ENCODE peak calls at places on chromosome 22, in eight cellular contexts. P is RWPE2, R is Peyer's patch, U is BJ, N is skeletal muscle cell, S is GM06990, O is SK-N-SH, L is cardiac fibroblast. Y is an unnamed sample.
A peak's percentile ranks its signal among the peaks of the same experiment; 100 is the strongest.

GRCh38 chr22:21069375-21069774 is 23.6 kb downstream of the LRRC74B start:
- DNase-seq in P (no peak), R (no peak), U (no peak), N (no peak), S (no peak), O (no peak), L (no peak), Y (no peak)

GRCh38 chr22:17828502-17829080 is 54.3 kb upstream of the BID start:
- DNase-seq in P (no peak), R (no peak), U (no peak), N (no peak), S (no peak), O (no peak), L (no peak), Y (no peak)

GRCh38 chr22:41488596-41489385 is 19.9 kb downstream of the ACO2 start:
- DNase-seq in P (no peak), R (no peak), U (no peak), N (no peak), S (no peak), O (no peak), L (no peak), Y (no peak)

GRCh38 chr22:38681784-38682335 is at the start of gene TOMM22:
- DNase-seq in P (peak; percentile 86), R (peak; percentile 83), U (no peak), N (peak; percentile 53), S (peak; percentile 92), O (peak; percentile 91), L (peak; percentile 89), Y (peak; percentile 72)

GRCh38 chr22:49853981-49854791 is 542 bp downstream of the ZBED4 start:
- DNase-seq in P (no peak), R (no peak), U (no peak), N (no peak), S (peak; percentile 44), O (peak; percentile 59), L (peak; percentile 31), Y (no peak)

GRCh38 chr22:25357056-25357455 is 137.6 kb downstream of the CRYBB2 start:
- DNase-seq in P (no peak), R (no peak), U (no peak), N (no peak), S (no peak), O (no peak), L (no peak), Y (no peak)

GRCh38 chr22:19549428-19549827 is 25.2 kb upstream of the CLDN5 start:
- DNase-seq in P (no peak), R (no peak), U (no peak), N (no peak), S (no peak), O (no peak), L (no peak), Y (no peak)

GRCh38 chr22:49574861-49575702 is 252.6 kb downstream of the BRD1 start:
- DNase-seq in P (peak; percentile 38), R (no peak), U (no peak), N (no peak), S (no peak), O (peak; percentile 9), L (no peak), Y (no peak)

GRCh38 chr22:24146190-24146616 is 35.1 kb upstream of the SUSD2 start:
- DNase-seq in P (no peak), R (peak; percentile 86), U (peak; percentile 50), N (peak; percentile 71), S (no peak), O (peak; percentile 50), L (peak; percentile 72), Y (peak; percentile 78)

GRCh38 chr22:36770116-36770945 is 5.6 kb downstream of the IFT27 start:
- DNase-seq in P (peak; percentile 50), R (no peak), U (no peak), N (no peak), S (no peak), O (no peak), L (no peak), Y (no peak)
- H3K4me3 ChIP-seq in P (no peak overlapping the region), R (no peak overlapping the region), U (no peak overlapping the region), N (no peak overlapping the region), S (no peak overlapping the region), O (no peak overlapping the region), L (no peak overlapping the region), Y (no peak overlapping the region)

GRCh38 chr22:37299969-37300509 is 17.7 kb downstream of the CYTH4 start:
- DNase-seq in P (no peak), R (no peak), U (no peak), N (no peak), S (no peak), O (no peak), L (no peak), Y (no peak)
- H3K4me3 ChIP-seq in P (no peak overlapping the region), R (no peak overlapping the region), U (no peak overlapping the region), N (no peak overlapping the region), S (no peak overlapping the region), O (no peak overlapping the region), L (no peak overlapping the region), Y (no peak overlapping the region)

GRCh38 chr22:45802074-45802473 is 130.4 kb downstream of the ATXN10 start:
- DNase-seq in P (no peak), R (no peak), U (no peak), N (no peak), S (no peak), O (no peak), L (no peak), Y (no peak)
- H3K4me3 ChIP-seq in P (no peak overlapping the region), R (no peak overlapping the region), U (no peak overlapping the region), N (no peak overlapping the region), S (no peak overlapping the region), O (no peak overlapping the region), L (no peak overlapping the region), Y (no peak overlapping the region)

DNA sequence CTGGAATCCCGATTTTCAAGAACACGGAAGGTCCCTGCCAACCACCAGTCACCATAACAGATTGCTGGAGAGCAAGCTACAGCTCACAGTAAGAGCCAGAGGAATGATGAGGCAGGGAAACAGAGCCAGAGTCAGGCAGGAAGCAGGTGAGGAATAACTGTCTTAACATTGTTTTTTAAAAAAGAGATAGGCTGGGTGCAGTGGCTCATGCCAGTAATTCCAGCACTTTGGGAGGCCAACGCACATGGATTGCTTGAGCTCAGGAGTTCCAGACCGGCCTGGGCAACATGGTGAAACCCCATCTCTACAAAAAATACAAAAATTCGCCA is 13.5 kb upstream of the CASTOR1 start:
- DNase-seq in P (no peak), R (no peak), U (no peak), N (no peak), S (no peak), O (no peak), L (no peak), Y (no peak)
- H3K4me3 ChIP-seq in P (no peak overlapping the region), R (no peak overlapping the region), U (no peak overlapping the region), N (no peak overlapping the region), S (no peak overlapping the region), O (no peak overlapping the region), L (no peak overlapping the region), Y (peak overlapping the region; percentile 1)

DNA sequence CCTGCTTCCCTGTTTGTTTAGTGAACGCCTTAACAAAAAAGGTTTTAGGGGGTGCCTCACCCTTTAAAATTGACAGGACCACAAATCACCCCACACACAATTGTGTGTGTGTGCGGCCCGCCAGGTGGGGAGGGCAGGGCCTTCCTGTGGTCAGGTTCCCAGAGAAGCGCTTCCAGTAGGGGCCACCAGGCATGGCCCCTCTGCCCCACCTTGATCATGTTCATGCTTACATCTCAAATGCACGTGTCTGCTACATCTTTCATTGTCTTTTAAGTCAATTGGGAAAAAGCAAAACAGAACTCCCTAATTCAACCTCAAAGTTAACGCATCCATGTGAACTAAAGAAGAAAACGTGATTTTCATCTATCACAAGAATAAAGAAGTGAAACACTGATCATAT is 1335.3 kb downstream of the TBC1D22A start:
- DNase-seq in P (no peak), R (no peak), U (no peak), N (no peak), S (peak; percentile 73), O (no peak), L (no peak), Y (peak; percentile 21)
- H3K4me3 ChIP-seq in P (no peak overlapping the region), R (no peak overlapping the region), U (no peak overlapping the region), N (no peak overlapping the region), S (no peak overlapping the region), O (no peak overlapping the region), L (no peak overlapping the region), Y (no peak overlapping the region)

Y was measured in Jurkat, Clone E6-1.